ENCODE peak calls at places on chromosomes 2 and 18, in seven cellular contexts. L, Z, Q, E, W, B and P are unnamed samples.

GRCh38 chr2:57296795-57297517 is 749.6 kb upstream of the VRK2 start:
- DNase-seq in L (no peak), Z (no peak), Q (no peak), E (no peak), W (no peak), B (no peak), P (no peak)

GRCh38 chr2:68390600-68390999 is 25.5 kb downstream of the PLEK start:
- DNase-seq in L (peak), Z (no peak), Q (no peak), E (no peak), W (no peak), B (no peak), P (no peak)

GRCh38 chr2:60907329-60907728 is 26.0 kb downstream of the REL start:
- DNase-seq in L (no peak), Z (no peak), Q (no peak), E (no peak), W (no peak), B (no peak), P (no peak)

GRCh38 chr2:20516646-20517341 is 69.9 kb downstream of the RHOB start:
- DNase-seq in L (no peak), Z (no peak), Q (no peak), E (no peak), W (no peak), B (no peak), P (no peak)

GRCh38 chr2:230564805-230565779 is 147.6 kb upstream of the CAB39 start:
- DNase-seq in L (no peak), Z (no peak), Q (no peak), E (no peak), W (no peak), B (no peak), P (no peak)

GRCh38 chr18:6917082-6917481 is 187.6 kb downstream of the ARHGAP28 start:
- DNase-seq in L (no peak), Z (no peak), Q (no peak), E (no peak), W (no peak), B (no peak), P (no peak)

GRCh38 chr2:3493610-3493997 is 25.7 kb downstream of the ADI1 start:
- DNase-seq in L (no peak), Z (peak), Q (no peak), E (no peak), W (peak), B (no peak), P (no peak)

GRCh38 chr2:45567974-45568789 is 42.9 kb downstream of the SRBD1 start:
- DNase-seq in L (peak), Z (no peak), Q (no peak), E (no peak), W (no peak), B (no peak), P (peak)

GRCh38 chr2:241937297-241937696 is 67.8 kb downstream of the RTP5 start:
- DNase-seq in L (no peak), Z (no peak), Q (no peak), E (no peak), W (no peak), B (no peak), P (no peak)

GRCh38 chr2:196277002-196277401 is 105.6 kb upstream of the STK17B start:
- DNase-seq in L (peak), Z (no peak), Q (no peak), E (peak), W (no peak), B (no peak), P (peak)

GRCh38 chr2:161044095-161044874 is 115.9 kb upstream of the TANK start:
- DNase-seq in L (no peak), Z (no peak), Q (no peak), E (no peak), W (no peak), B (no peak), P (no peak)

GRCh38 chr2:25218134-25218533 is 49.8 kb upstream of the POMC start:
- DNase-seq in L (no peak), Z (no peak), Q (no peak), E (no peak), W (no peak), B (no peak), P (no peak)

GRCh38 chr2:212974692-212975091 is 176.7 kb downstream of the IKZF2 start:
- DNase-seq in L (no peak), Z (no peak), Q (no peak), E (no peak), W (no peak), B (no peak), P (no peak)

GRCh38 chr2:186594001-186594722 is 4.3 kb downstream of the ITGAV start:
- DNase-seq in L (no peak), Z (no peak), Q (no peak), E (no peak), W (no peak), B (no peak), P (no peak)

GRCh38 chr2:128442891-128443302 is 124.2 kb upstream of the HS6ST1 start:
- DNase-seq in L (no peak), Z (no peak), Q (no peak), E (no peak), W (peak), B (no peak), P (no peak)